ENCODE peak calls at places on chromosomes 5 and 9, in five cellular contexts. One of them, this sample, is unnamed.
A peak's percentile ranks its signal among the peaks of the same experiment; 100 is the strongest.

GRCh38 chr5:67035098-67035740 is 161.4 kb downstream of the CD180 start:
- DNase-seq in stomach: no peak
- DNase-seq in body of pancreas: no peak
- DNase-seq in astrocyte: no peak
- DNase-seq in fibroblast of lung: no peak
- DNase-seq in this sample: no peak

GRCh38 chr5:10607666-10608442 is 44.0 kb downstream of the ANKRD33B start:
- DNase-seq in stomach: no peak
- DNase-seq in body of pancreas: peak; percentile 23
- DNase-seq in astrocyte: peak; percentile 51
- DNase-seq in fibroblast of lung: peak; percentile 90
- DNase-seq in this sample: no peak

GRCh38 chr9:125570246-125570645 is 136.8 kb downstream of the MAPKAP1 start:
- DNase-seq in stomach: no peak
- DNase-seq in body of pancreas: no peak
- DNase-seq in astrocyte: no peak
- DNase-seq in fibroblast of lung: no peak
- DNase-seq in this sample: no peak

GRCh38 chr5:134510970-134511795 is 14.3 kb upstream of the JADE2 start:
- DNase-seq in stomach: no peak
- DNase-seq in body of pancreas: peak; percentile 38
- DNase-seq in astrocyte: peak; percentile 74
- DNase-seq in fibroblast of lung: no peak
- DNase-seq in this sample: no peak

GRCh38 chr5:92237896-92238295 is 854.8 kb upstream of the ARRDC3 start:
- DNase-seq in stomach: no peak
- DNase-seq in body of pancreas: no peak
- DNase-seq in astrocyte: no peak
- DNase-seq in fibroblast of lung: no peak
- DNase-seq in this sample: no peak

GRCh38 chr5:150407097-150407720 is 5.5 kb downstream of the CD74 start:
- DNase-seq in stomach: no peak
- DNase-seq in body of pancreas: no peak
- DNase-seq in astrocyte: no peak
- DNase-seq in fibroblast of lung: no peak
- DNase-seq in this sample: no peak

GRCh38 chr5:55925677-55926076 is 69.1 kb downstream of the IL6ST start:
- DNase-seq in stomach: no peak
- DNase-seq in body of pancreas: no peak
- DNase-seq in astrocyte: no peak
- DNase-seq in fibroblast of lung: no peak
- DNase-seq in this sample: no peak

GRCh38 chr9:27165067-27165466 is 56.0 kb downstream of the TEK start:
- DNase-seq in stomach: no peak
- DNase-seq in body of pancreas: no peak
- DNase-seq in astrocyte: no peak
- DNase-seq in fibroblast of lung: no peak
- DNase-seq in this sample: no peak

GRCh38 chr5:34817558-34818351 is 21.2 kb upstream of the TTC23L start:
- DNase-seq in stomach: no peak
- DNase-seq in body of pancreas: no peak
- DNase-seq in astrocyte: peak; percentile 83
- DNase-seq in fibroblast of lung: no peak
- DNase-seq in this sample: no peak

GRCh38 chr5:53419247-53419646 is 61.2 kb upstream of the FST start:
- DNase-seq in stomach: no peak
- DNase-seq in body of pancreas: no peak
- DNase-seq in astrocyte: peak; percentile 80
- DNase-seq in fibroblast of lung: peak; percentile 91
- DNase-seq in this sample: no peak

GRCh38 chr5:150434502-150434901 is 15.0 kb downstream of the RPS14 start:
- DNase-seq in stomach: no peak
- DNase-seq in body of pancreas: no peak
- DNase-seq in astrocyte: peak; percentile 72
- DNase-seq in fibroblast of lung: peak; percentile 94
- DNase-seq in this sample: no peak

GRCh38 chr9:69577123-69577522 is 95.0 kb downstream of the APBA1 start:
- DNase-seq in stomach: no peak
- DNase-seq in body of pancreas: no peak
- DNase-seq in astrocyte: no peak
- DNase-seq in fibroblast of lung: no peak
- DNase-seq in this sample: no peak

GRCh38 chr5:172735141-172735831 is 35.7 kb downstream of the DUSP1 start:
- DNase-seq in stomach: no peak
- DNase-seq in body of pancreas: no peak
- DNase-seq in astrocyte: no peak
- DNase-seq in fibroblast of lung: no peak
- DNase-seq in this sample: no peak

GRCh38 chr5:124774002-124774318 is 27.5 kb upstream of the ZNF608 start:
- DNase-seq in stomach: no peak
- DNase-seq in body of pancreas: no peak
- DNase-seq in astrocyte: no peak
- DNase-seq in fibroblast of lung: no peak
- DNase-seq in this sample: no peak

GRCh38 chr9:123097709-123098459 is 64.4 kb downstream of the GPR21 start:
- DNase-seq in stomach: no peak
- DNase-seq in body of pancreas: no peak
- DNase-seq in astrocyte: no peak
- DNase-seq in fibroblast of lung: no peak
- DNase-seq in this sample: no peak

GRCh38 chr5:139180850-139181785 is 17.1 kb downstream of the SIL1 start:
- DNase-seq in stomach: no peak
- DNase-seq in body of pancreas: no peak
- DNase-seq in astrocyte: peak; percentile 53
- DNase-seq in fibroblast of lung: peak; percentile 41
- DNase-seq in this sample: no peak

GRCh38 chr5:71891856-71892255 is 172.8 kb downstream of the CARTPT start:
- DNase-seq in stomach: no peak
- DNase-seq in body of pancreas: peak; percentile 23
- DNase-seq in astrocyte: peak; percentile 35
- DNase-seq in fibroblast of lung: no peak
- DNase-seq in this sample: no peak

GRCh38 chr5:74072646-74073045 is 446.6 kb downstream of the ARHGEF28 start:
- DNase-seq in stomach: no peak
- DNase-seq in body of pancreas: no peak
- DNase-seq in astrocyte: no peak
- DNase-seq in fibroblast of lung: no peak
- DNase-seq in this sample: no peak

GRCh38 chr5:91245871-91246270 is 137.2 kb downstream of the ARRDC3 start:
- DNase-seq in stomach: no peak
- DNase-seq in body of pancreas: no peak
- DNase-seq in astrocyte: no peak
- DNase-seq in fibroblast of lung: peak; percentile 50
- DNase-seq in this sample: no peak

GRCh38 chr5:34535944-34536628 is 120.0 kb upstream of the RAI14 start:
- DNase-seq in stomach: no peak
- DNase-seq in body of pancreas: no peak
- DNase-seq in astrocyte: peak; percentile 55
- DNase-seq in fibroblast of lung: no peak
- DNase-seq in this sample: no peak

GRCh38 chr5:53482717-53483638 is 2.5 kb downstream of the FST start:
- DNase-seq in stomach: peak; percentile 41
- DNase-seq in body of pancreas: peak; percentile 39
- DNase-seq in astrocyte: no peak
- DNase-seq in fibroblast of lung: peak; percentile 49
- DNase-seq in this sample: peak; percentile 74

GRCh38 chr5:137470111-137470920 is 28.8 kb downstream of the SPOCK1 start:
- DNase-seq in stomach: no peak
- DNase-seq in body of pancreas: peak; percentile 8
- DNase-seq in astrocyte: peak; percentile 99
- DNase-seq in fibroblast of lung: peak; percentile 18
- DNase-seq in this sample: no peak

GRCh38 chr5:170611446-170612088 is 107.7 kb downstream of the KCNIP1 start:
- DNase-seq in stomach: no peak
- DNase-seq in body of pancreas: no peak
- DNase-seq in astrocyte: no peak
- DNase-seq in fibroblast of lung: no peak
- DNase-seq in this sample: no peak

GRCh38 chr5:55324006-55324405 is 16.2 kb downstream of the MTREX start:
- DNase-seq in stomach: no peak
- DNase-seq in body of pancreas: no peak
- DNase-seq in astrocyte: no peak
- DNase-seq in fibroblast of lung: no peak
- DNase-seq in this sample: no peak

GRCh38 chr9:124260769-124261603 is 3.2 kb downstream of the NEK6 start:
- DNase-seq in stomach: peak; percentile 40
- DNase-seq in body of pancreas: peak; percentile 38
- DNase-seq in astrocyte: peak; percentile 75
- DNase-seq in fibroblast of lung: peak; percentile 63
- DNase-seq in this sample: no peak

DNA sequence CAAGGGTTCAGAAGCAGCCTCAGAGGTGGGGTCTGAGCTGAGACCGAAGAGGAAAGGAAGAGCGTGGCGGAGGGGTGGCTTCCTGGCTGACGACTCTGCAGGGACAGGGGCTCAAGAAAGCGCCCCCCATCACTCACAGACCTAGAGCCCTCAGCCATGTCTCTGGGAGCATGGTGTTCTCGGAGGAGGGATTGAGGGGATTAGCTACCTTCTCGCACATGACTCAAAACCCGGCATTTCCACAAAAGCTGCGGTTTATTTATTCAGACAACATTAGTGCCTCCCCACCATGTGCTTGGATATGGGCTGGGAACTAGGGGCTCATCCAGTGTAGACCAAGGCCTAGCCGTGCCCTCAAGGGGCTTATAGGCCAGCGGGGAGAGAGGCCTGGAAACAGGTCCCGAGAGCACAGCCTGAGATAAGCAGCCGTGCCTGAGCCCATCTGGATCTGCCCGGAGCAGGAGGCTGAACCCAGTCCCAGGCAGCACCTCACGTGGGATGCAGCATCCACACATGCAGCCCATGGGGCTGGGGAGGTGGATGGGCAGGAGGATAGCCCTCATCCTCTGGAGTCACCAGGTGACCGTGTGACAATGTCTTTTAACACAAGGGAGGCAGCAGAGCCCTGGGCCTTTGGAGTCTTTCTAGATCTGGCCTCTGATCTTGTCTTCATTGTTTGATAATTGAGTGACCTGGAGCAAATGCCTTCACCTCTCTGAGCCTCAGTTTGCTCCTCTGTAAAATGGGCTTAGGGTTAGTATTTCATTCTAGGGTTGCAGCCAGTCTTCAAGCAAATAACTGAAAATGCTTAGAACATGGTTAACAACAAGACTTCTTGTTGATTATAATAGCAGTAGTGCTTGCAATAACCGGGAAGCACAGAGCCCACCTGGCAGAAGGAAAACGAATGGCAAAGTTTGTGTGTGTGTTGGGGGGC is 878 bp upstream of the HMCN2 start:
- DNase-seq in stomach: no peak
- DNase-seq in body of pancreas: no peak
- DNase-seq in astrocyte: no peak
- DNase-seq in fibroblast of lung: no peak
- DNase-seq in this sample: no peak
- TF ChIP-seq CTCF in stomach: no peak
- TF ChIP-seq CTCF in body of pancreas: no peak
- TF ChIP-seq CTCF in astrocyte: no peak
- TF ChIP-seq CTCF in fibroblast of lung: no peak
- TF ChIP-seq CTCF in this sample: no peak

DNA sequence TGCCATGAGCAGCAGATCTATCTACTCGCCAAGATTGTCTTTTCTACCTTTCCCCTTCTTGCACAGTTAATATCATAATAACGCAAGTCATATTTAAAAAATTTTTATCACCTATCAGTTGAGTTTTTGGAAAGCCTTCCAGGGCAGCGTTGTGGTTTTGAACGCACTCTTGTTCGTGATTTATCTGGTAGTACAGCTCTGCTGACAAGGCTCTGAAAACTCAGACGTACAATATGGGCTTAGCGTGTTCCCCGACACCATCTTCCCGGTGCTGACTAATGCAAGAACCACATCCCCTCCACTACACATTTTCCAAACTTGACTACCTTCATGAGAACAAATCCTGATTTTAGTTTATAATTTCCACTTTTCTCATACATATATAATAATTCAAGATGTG is 1.6 kb upstream of the NFIL3 start:
- DNase-seq in stomach: no peak
- DNase-seq in body of pancreas: no peak
- DNase-seq in astrocyte: no peak
- DNase-seq in fibroblast of lung: peak; percentile 32
- DNase-seq in this sample: no peak
- H3K27ac ChIP-seq in stomach: peak overlapping the region; percentile 99
- H3K27ac ChIP-seq in body of pancreas: no peak overlapping the region
- H3K27ac ChIP-seq in astrocyte: no peak overlapping the region
- H3K27ac ChIP-seq in fibroblast of lung: no peak overlapping the region
- H3K27ac ChIP-seq in this sample: peak overlapping the region; percentile 97

GRCh38 chr9:14311940-14312572 is 1.9 kb downstream of the NFIB start:
- DNase-seq in stomach: no peak
- DNase-seq in body of pancreas: no peak
- DNase-seq in astrocyte: no peak
- DNase-seq in fibroblast of lung: peak; percentile 47
- DNase-seq in this sample: no peak
- H3K4me3 ChIP-seq in stomach: peak overlapping the region; percentile 86
- H3K4me3 ChIP-seq in body of pancreas: no peak overlapping the region
- H3K4me3 ChIP-seq in astrocyte: peak overlapping the region; percentile 88
- H3K4me3 ChIP-seq in fibroblast of lung: peak overlapping the region; percentile 89
- H3K4me3 ChIP-seq in this sample: peak overlapping the region; percentile 95

DNA sequence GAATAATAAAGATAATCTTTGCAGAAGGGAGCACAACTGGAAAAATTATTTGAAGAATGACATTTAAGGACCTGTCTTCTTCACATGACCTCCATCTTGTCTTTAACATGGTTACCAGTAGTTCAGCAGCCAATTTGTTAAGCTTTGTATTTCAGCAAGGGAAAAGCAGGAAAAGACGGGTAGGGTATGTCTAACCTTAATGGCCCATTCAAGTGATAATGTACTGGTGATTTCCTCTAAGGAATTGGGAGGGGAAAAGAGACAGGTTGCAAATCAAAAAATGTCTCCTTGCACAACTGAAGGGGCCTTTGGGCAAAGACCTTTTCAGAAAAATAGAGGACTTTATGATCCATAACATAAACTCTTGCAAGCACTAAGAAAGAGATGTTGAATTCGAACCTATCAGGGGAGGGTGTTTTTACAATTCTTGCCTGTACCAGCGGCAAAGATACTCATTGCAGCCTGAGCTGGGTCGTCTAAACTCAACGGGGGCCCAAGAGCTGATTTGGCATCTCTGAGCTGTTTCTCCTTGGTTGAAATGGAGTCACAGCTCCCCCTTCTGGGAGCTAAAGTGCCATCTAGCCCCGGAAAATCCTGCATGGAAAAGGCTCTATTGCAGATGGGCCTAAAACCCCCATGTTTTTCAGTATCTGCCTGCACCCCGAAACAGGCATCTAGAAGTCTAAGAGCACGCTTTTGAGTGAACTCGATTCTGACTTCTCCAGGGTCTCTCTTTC is 3.8 kb downstream of the BRINP1 start:
- DNase-seq in stomach: no peak
- DNase-seq in body of pancreas: no peak
- DNase-seq in astrocyte: no peak
- DNase-seq in fibroblast of lung: no peak
- DNase-seq in this sample: no peak
- TF ChIP-seq CTCF in stomach: no peak
- TF ChIP-seq CTCF in body of pancreas: no peak
- TF ChIP-seq CTCF in astrocyte: peak; percentile 52
- TF ChIP-seq CTCF in fibroblast of lung: peak; percentile 9
- TF ChIP-seq CTCF in this sample: no peak

DNA sequence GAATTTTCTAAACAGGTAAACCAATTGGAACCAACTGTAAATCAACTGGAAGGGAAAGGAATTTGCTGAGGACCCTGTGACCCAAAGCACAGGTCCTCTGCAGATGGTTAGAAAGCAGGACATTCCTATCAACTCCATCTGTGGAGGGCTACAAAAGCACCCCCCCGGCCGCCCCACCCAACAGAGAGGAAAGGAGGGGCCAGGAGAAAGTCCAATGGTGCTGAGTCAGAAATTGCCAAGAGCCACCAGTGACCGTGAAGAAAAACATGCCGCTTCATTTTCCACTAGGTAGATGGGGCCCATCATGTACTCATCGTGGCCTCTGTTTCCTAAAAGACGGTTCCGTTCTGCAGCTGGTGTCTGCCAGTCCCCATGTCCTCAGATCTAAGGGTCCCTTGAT is 66.3 kb downstream of the RAPGEF1 start:
- DNase-seq in stomach: no peak
- DNase-seq in body of pancreas: no peak
- DNase-seq in astrocyte: no peak
- DNase-seq in fibroblast of lung: no peak
- DNase-seq in this sample: no peak
- H3K27ac ChIP-seq in stomach: no peak overlapping the region
- H3K27ac ChIP-seq in body of pancreas: no peak overlapping the region
- H3K27ac ChIP-seq in astrocyte: no peak overlapping the region
- H3K27ac ChIP-seq in fibroblast of lung: no peak overlapping the region
- H3K27ac ChIP-seq in this sample: peak overlapping the region; percentile 63